ENCODE peak calls at places on chromosomes 2 and 18, in ten cellular contexts. N is NCI-H1092 treated with DMSO at 0.1 percent for 48 hours; Q is NCI-H2081; S is prostate gland; L is A172; A is GM23248; J is COR-L47; K is HS-27A; P is CD8-positive, alpha-beta memory T cell; H is hypothalamus. B is an unnamed sample.

GRCh38 chr2:190837417-190837816 is 43.2 kb upstream of the GLS start:
- DNase-seq in N (no peak), Q (peak), S (no peak), L (peak), A (peak), J (peak), K (no peak), P (no peak), H (no peak), B (peak)

GRCh38 chr2:86453838-86454237 is 12.7 kb downstream of the KDM3A start:
- DNase-seq in N (peak), Q (peak), S (peak), L (no peak), A (peak), J (peak), K (no peak), P (no peak), H (no peak), B (no peak)

GRCh38 chr2:119914266-119914665 is 98.6 kb upstream of the EPB41L5 start:
- DNase-seq in N (no peak), Q (no peak), S (no peak), L (no peak), A (peak), J (no peak), K (no peak), P (no peak), H (no peak), B (no peak)

GRCh38 chr2:181523756-181524155 is 66.6 kb downstream of the ITGA4 start:
- DNase-seq in N (no peak), Q (no peak), S (peak), L (no peak), A (no peak), J (no peak), K (no peak), P (no peak), H (no peak), B (no peak)

GRCh38 chr2:220185766-220186165 is 558.3 kb downstream of the SLC4A3 start:
- DNase-seq in N (no peak), Q (no peak), S (no peak), L (no peak), A (no peak), J (no peak), K (no peak), P (no peak), H (no peak), B (no peak)

GRCh38 chr2:207711750-207712487 is 479 bp downstream of the CCNYL1 start:
- DNase-seq in N (no peak), Q (peak), S (peak), L (peak), A (peak), J (peak), K (no peak), P (peak), H (peak), B (no peak)

GRCh38 chr2:55885129-55885943 is 38.2 kb downstream of the EFEMP1 start:
- DNase-seq in N (no peak), Q (no peak), S (no peak), L (peak), A (peak), J (no peak), K (peak), P (no peak), H (no peak), B (peak)

GRCh38 chr18:5894613-5895299 is 566 bp downstream of the TMEM200C start:
- DNase-seq in N (no peak), Q (peak), S (no peak), L (no peak), A (peak), J (peak), K (no peak), P (no peak), H (peak), B (no peak)

GRCh38 chr2:207274541-207274940 is 108.8 kb upstream of the KLF7 start:
- DNase-seq in N (no peak), Q (no peak), S (no peak), L (no peak), A (peak), J (no peak), K (no peak), P (no peak), H (no peak), B (no peak)

GRCh38 chr2:144217853-144218633 is 301.9 kb downstream of the ZEB2 start:
- DNase-seq in N (peak), Q (peak), S (peak), L (no peak), A (peak), J (peak), K (no peak), P (no peak), H (no peak), B (no peak)

GRCh38 chr18:13612111-13612997 is 114.0 kb downstream of the FAM210A start:
- DNase-seq in N (no peak), Q (no peak), S (no peak), L (no peak), A (peak), J (no peak), K (no peak), P (peak), H (peak), B (no peak)

GRCh38 chr2:171966268-171966667 is 33.5 kb upstream of the METAP1D start:
- DNase-seq in N (peak), Q (peak), S (no peak), L (no peak), A (no peak), J (peak), K (no peak), P (no peak), H (no peak), B (no peak)

GRCh38 chr2:230537531-230537976 is 121.6 kb downstream of the SP100 start:
- DNase-seq in N (no peak), Q (no peak), S (no peak), L (no peak), A (no peak), J (no peak), K (no peak), P (no peak), H (no peak), B (no peak)

GRCh38 chr18:57837917-57838548 is 34.9 kb upstream of the ATP8B1 start:
- DNase-seq in N (no peak), Q (no peak), S (no peak), L (no peak), A (no peak), J (no peak), K (no peak), P (no peak), H (no peak), B (peak)

GRCh38 chr2:223093436-223093839 is 41.4 kb downstream of the KCNE4 start:
- DNase-seq in N (peak), Q (no peak), S (peak), L (peak), A (peak), J (no peak), K (peak), P (no peak), H (no peak), B (no peak)

GRCh38 chr18:59308201-59309014 is 10.0 kb downstream of the CPLX4 start:
- DNase-seq in N (peak), Q (peak), S (peak), L (peak), A (peak), J (peak), K (peak), P (peak), H (peak), B (peak)

GRCh38 chr2:191006297-191006696 is 7.7 kb downstream of the STAT1 start:
- DNase-seq in N (no peak), Q (no peak), S (no peak), L (no peak), A (no peak), J (no peak), K (no peak), P (no peak), H (no peak), B (no peak)

GRCh38 chr2:45242161-45242741 is 233.0 kb upstream of the SIX2 start:
- DNase-seq in N (peak), Q (peak), S (no peak), L (peak), A (peak), J (no peak), K (peak), P (no peak), H (peak), B (no peak)

GRCh38 chr2:230909841-230910545 is 15.0 kb downstream of the GPR55 start:
- DNase-seq in N (no peak), Q (no peak), S (no peak), L (no peak), A (no peak), J (no peak), K (no peak), P (no peak), H (no peak), B (no peak)

GRCh38 chr18:38909972-38910371 is 1344.4 kb upstream of the CELF4 start:
- DNase-seq in N (no peak), Q (no peak), S (no peak), L (peak), A (no peak), J (no peak), K (no peak), P (no peak), H (no peak), B (no peak)

GRCh38 chr2:239809391-239809790 is 215.8 kb downstream of the NDUFA10 start:
- DNase-seq in N (no peak), Q (no peak), S (no peak), L (no peak), A (no peak), J (no peak), K (no peak), P (no peak), H (no peak), B (no peak)

GRCh38 chr18:9133225-9133624 is 3.4 kb upstream of the ANKRD12 start:
- DNase-seq in N (no peak), Q (no peak), S (no peak), L (no peak), A (no peak), J (no peak), K (no peak), P (no peak), H (no peak), B (no peak)

GRCh38 chr2:69296421-69296820 is 90.6 kb downstream of the GFPT1 start:
- DNase-seq in N (no peak), Q (no peak), S (no peak), L (no peak), A (no peak), J (no peak), K (no peak), P (no peak), H (no peak), B (no peak)

GRCh38 chr2:218369374-218369773 is 12.7 kb upstream of the SLC11A1 start:
- DNase-seq in N (peak), Q (peak), S (no peak), L (no peak), A (no peak), J (peak), K (no peak), P (no peak), H (no peak), B (no peak)

GRCh38 chr2:225091336-225091735 is 49.1 kb upstream of the DOCK10 start:
- DNase-seq in N (no peak), Q (no peak), S (no peak), L (peak), A (peak), J (no peak), K (peak), P (no peak), H (no peak), B (peak)

GRCh38 chr2:201008000-201008829 is 44.8 kb upstream of the ORC2 start:
- DNase-seq in N (no peak), Q (no peak), S (no peak), L (no peak), A (no peak), J (no peak), K (no peak), P (no peak), H (no peak), B (peak)

GRCh38 chr2:110866496-110866895 is 134.1 kb downstream of the ACOXL start:
- DNase-seq in N (no peak), Q (no peak), S (no peak), L (no peak), A (no peak), J (no peak), K (no peak), P (no peak), H (no peak), B (no peak)

GRCh38 chr2:50097118-50097517 is 934.8 kb downstream of the NRXN1 start:
- DNase-seq in N (no peak), Q (no peak), S (no peak), L (no peak), A (no peak), J (no peak), K (no peak), P (no peak), H (no peak), B (no peak)

GRCh38 chr2:97997774-97998392 is 2.1 kb upstream of the TMEM131 start:
- DNase-seq in N (peak), Q (peak), S (no peak), L (no peak), A (no peak), J (peak), K (no peak), P (no peak), H (no peak), B (no peak)

GRCh38 chr2:102122909-102123308 is 19.6 kb upstream of the IL1R1 start:
- DNase-seq in N (no peak), Q (no peak), S (no peak), L (no peak), A (no peak), J (no peak), K (no peak), P (no peak), H (no peak), B (no peak)

GRCh38 chr18:32326450-32327309 is 136.8 kb downstream of the MEP1B start:
- DNase-seq in N (no peak), Q (no peak), S (no peak), L (no peak), A (no peak), J (no peak), K (no peak), P (no peak), H (peak), B (no peak)

GRCh38 chr18:8705941-8706544 is 687 bp downstream of the MTCL1 start:
- DNase-seq in N (no peak), Q (peak), S (no peak), L (no peak), A (peak), J (no peak), K (no peak), P (peak), H (no peak), B (no peak)

GRCh38 chr2:10452334-10452733 is 4.2 kb upstream of the ODC1 start:
- DNase-seq in N (peak), Q (peak), S (peak), L (peak), A (peak), J (peak), K (peak), P (no peak), H (no peak), B (peak)

GRCh38 chr2:45008296-45009129 is 739 bp downstream of the SIX2 start:
- DNase-seq in N (peak), Q (peak), S (no peak), L (no peak), A (peak), J (peak), K (no peak), P (no peak), H (no peak), B (no peak)

GRCh38 chr18:74508821-74509225 is 12.7 kb downstream of the CNDP2 start:
- DNase-seq in N (no peak), Q (no peak), S (no peak), L (no peak), A (no peak), J (no peak), K (no peak), P (no peak), H (no peak), B (no peak)

GRCh38 chr18:49966090-49966489 is 152.8 kb upstream of the ACAA2 start:
- DNase-seq in N (no peak), Q (no peak), S (no peak), L (no peak), A (no peak), J (no peak), K (no peak), P (no peak), H (no peak), B (peak)

GRCh38 chr2:29829841-29830240 is 91.5 kb downstream of the ALK start:
- DNase-seq in N (no peak), Q (no peak), S (no peak), L (no peak), A (no peak), J (no peak), K (no peak), P (no peak), H (peak), B (no peak)